ENCODE peak calls at places on chromosomes 16 and 17, in nine cellular contexts. S is cardiac muscle cell, I is PC-9, J is lower leg skin, Z is anterior cingulate cortex, U is prostate gland, B is fibroblast of pulmonary artery, Y is brain pericyte, X is iris pigment epithelial cell. A is an unnamed sample.

GRCh38 chr16:15031596-15031995 is 24.3 kb downstream of the NTAN1 start:
- DNase-seq in S (no peak), I (no peak), J (peak; percentile 49), Z (no peak), U (no peak), B (no peak), Y (no peak), X (no peak), A (no peak)

GRCh38 chr17:59311051-59311468 is 20.4 kb upstream of the YPEL2 start:
- DNase-seq in S (peak; percentile 77), I (peak; percentile 62), J (peak; percentile 74), Z (no peak), U (peak; percentile 44), B (peak; percentile 73), Y (no peak), X (peak; percentile 36), A (no peak)

GRCh38 chr17:1506649-1507254 is 9.7 kb downstream of the INPP5K start:
- DNase-seq in S (peak; percentile 28), I (no peak), J (no peak), Z (no peak), U (no peak), B (no peak), Y (no peak), X (no peak), A (no peak)

GRCh38 chr16:68510775-68511174 is 28.3 kb upstream of the ZFP90 start:
- DNase-seq in S (no peak), I (no peak), J (no peak), Z (no peak), U (no peak), B (no peak), Y (no peak), X (no peak), A (no peak)

GRCh38 chr16:89067677-89068076 is 26.0 kb upstream of the ACSF3 start:
- DNase-seq in S (no peak), I (no peak), J (no peak), Z (no peak), U (no peak), B (no peak), Y (no peak), X (no peak), A (no peak)

GRCh38 chr17:76383645-76384221 is 676 bp upstream of the SPHK1 start:
- DNase-seq in S (peak; percentile 81), I (no peak), J (peak; percentile 89), Z (no peak), U (peak; percentile 27), B (peak; percentile 63), Y (no peak), X (peak; percentile 59), A (peak; percentile 54)

GRCh38 chr17:11170901-11171300 is 70.1 kb upstream of the SHISA6 start:
- DNase-seq in S (no peak), I (no peak), J (no peak), Z (no peak), U (no peak), B (no peak), Y (no peak), X (no peak), A (no peak)

GRCh38 chr16:3020604-3021448 is 658 bp downstream of the TNFRSF12A start:
- DNase-seq in S (peak; percentile 92), I (peak; percentile 84), J (peak; percentile 97), Z (no peak), U (peak; percentile 73), B (peak; percentile 81), Y (no peak), X (peak; percentile 90), A (no peak)

GRCh38 chr16:4664538-4665418 is 28.6 kb upstream of the NUDT16L1 start:
- DNase-seq in S (no peak), I (no peak), J (no peak), Z (no peak), U (no peak), B (no peak), Y (no peak), X (no peak), A (peak; percentile 55)